ENCODE peak calls at places on chromosomes 4 and X, in eight cellular contexts. Y is mesenchymal stem cell; Z is naive thymus-derived CD4-positive, alpha-beta T cell; V is ACHN; T is AG10803; W is GM06990; R is anterior cingulate cortex; L is colonic mucosa. D is an unnamed sample.

GRCh38 chr4:25896782-25897539 is 17.1 kb upstream of the SMIM20 start:
- DNase-seq in Y (no peak), Z (no peak), V (no peak), T (no peak), W (no peak), R (no peak), L (no peak), D (no peak)

GRCh38 chr4:127509155-127509554 is 123.6 kb upstream of the INTU start:
- DNase-seq in Y (no peak), Z (no peak), V (no peak), T (no peak), W (no peak), R (no peak), L (no peak), D (no peak)

GRCh38 chrX:123339201-123339905 is 155.3 kb downstream of the GRIA3 start:
- DNase-seq in Y (peak), Z (no peak), V (no peak), T (peak), W (no peak), R (no peak), L (no peak), D (no peak)

GRCh38 chr4:85968945-85969830 is 390.7 kb downstream of the MAPK10 start:
- DNase-seq in Y (peak), Z (no peak), V (peak), T (peak), W (peak), R (no peak), L (no peak), D (no peak)

GRCh38 chr4:20254517-20255250 is 3.0 kb downstream of the SLIT2 start:
- DNase-seq in Y (peak), Z (no peak), V (peak), T (peak), W (peak), R (no peak), L (no peak), D (no peak)

GRCh38 chr4:129254126-129254525 is 158.2 kb downstream of the C4orf33 start:
- DNase-seq in Y (no peak), Z (no peak), V (no peak), T (no peak), W (no peak), R (no peak), L (no peak), D (no peak)

GRCh38 chr4:53476232-53477037 is 99.0 kb downstream of the FIP1L1 start:
- DNase-seq in Y (peak), Z (no peak), V (no peak), T (peak), W (no peak), R (no peak), L (no peak), D (no peak)

GRCh38 chrX:37348237-37349130 is 680 bp upstream of the PRRG1 start:
- DNase-seq in Y (peak), Z (no peak), V (peak), T (peak), W (no peak), R (no peak), L (no peak), D (no peak)

GRCh38 chr4:147110473-147110872 is 164.8 kb upstream of the TTC29 start:
- DNase-seq in Y (no peak), Z (no peak), V (no peak), T (no peak), W (no peak), R (no peak), L (no peak), D (no peak)

GRCh38 chrX:134388161-134389109 is 71.5 kb upstream of the HPRT1 start:
- DNase-seq in Y (no peak), Z (no peak), V (peak), T (no peak), W (peak), R (no peak), L (no peak), D (no peak)

GRCh38 chr4:151489462-151490203 is 80.7 kb downstream of the FHIP1A start:
- DNase-seq in Y (no peak), Z (no peak), V (no peak), T (no peak), W (no peak), R (no peak), L (no peak), D (no peak)

GRCh38 chr4:48429709-48430474 is 53.3 kb upstream of the SLC10A4 start:
- DNase-seq in Y (no peak), Z (no peak), V (no peak), T (no peak), W (no peak), R (no peak), L (no peak), D (no peak)